ENCODE peak calls at places on chromosomes 1 and 21, in ten cellular contexts. A is T-helper 9 cell; P is thoracic aorta; T is NCI-H1092; W is pancreas; L is prostate gland; V is T-helper 2 cell; C is endothelial cell of umbilical vein; I is cerebellum; Q is stimulated activated CD4-positive, alpha-beta T cell treated with anti-CD3 and anti-CD28 coated beads, Interleukin-15, amount 100 ng/mL, for 24 hours. F is an unnamed sample.

GRCh38 chr21:45538381-45539045 is 3.7 kb downstream of the SLC19A1 start:
- DNase-seq in A (no peak), P (no peak), T (no peak), W (no peak), L (no peak), V (peak), C (no peak), I (no peak), Q (peak), F (no peak)

GRCh38 chr1:73914994-73915393 is 283.0 kb downstream of the LRRIQ3 start:
- DNase-seq in A (no peak), P (no peak), T (no peak), W (no peak), L (no peak), V (no peak), C (no peak), I (peak), Q (no peak), F (peak)

GRCh38 chr1:183209533-183210158 is 23.6 kb downstream of the LAMC2 start:
- DNase-seq in A (no peak), P (no peak), T (no peak), W (no peak), L (no peak), V (no peak), C (no peak), I (no peak), Q (no peak), F (peak)

GRCh38 chr1:236155841-236156503 is 13.6 kb downstream of the GPR137B start:
- DNase-seq in A (no peak), P (no peak), T (no peak), W (no peak), L (no peak), V (no peak), C (no peak), I (no peak), Q (no peak), F (no peak)

GRCh38 chr1:172544481-172545104 is 11.6 kb downstream of the SUCO start:
- DNase-seq in A (no peak), P (no peak), T (no peak), W (no peak), L (no peak), V (no peak), C (no peak), I (no peak), Q (no peak), F (peak)

GRCh38 chr1:174912243-174912642 is 87.5 kb upstream of the CACYBP start:
- DNase-seq in A (no peak), P (no peak), T (no peak), W (no peak), L (no peak), V (no peak), C (peak), I (no peak), Q (peak), F (no peak)

GRCh38 chr21:31873275-31873695 is 465 bp downstream of the HUNK start:
- DNase-seq in A (no peak), P (no peak), T (peak), W (no peak), L (peak), V (no peak), C (no peak), I (no peak), Q (no peak), F (no peak)

GRCh38 chr21:40143822-40144525 is 276.7 kb downstream of the PCP4 start:
- DNase-seq in A (peak), P (no peak), T (peak), W (peak), L (peak), V (no peak), C (peak), I (peak), Q (peak), F (peak)

GRCh38 chr1:118753976-118754375 is 234.2 kb downstream of the TBX15 start:
- DNase-seq in A (no peak), P (no peak), T (no peak), W (no peak), L (no peak), V (no peak), C (no peak), I (no peak), Q (no peak), F (no peak)

GRCh38 chr1:145960468-145961108 is 2.8 kb upstream of the LIX1L start:
- DNase-seq in A (peak), P (peak), T (peak), W (peak), L (peak), V (peak), C (peak), I (peak), Q (peak), F (no peak)